ENCODE peak calls at places on chromosomes 11 and 22, in seven cellular contexts. T is cardiac fibroblast, V is mammary epithelial cell, E is retinal pigment epithelial cell, Q is psoas muscle, D is left ventricle myocardium inferior, U is esophagus squamous epithelium. L is an unnamed sample.

GRCh38 chr11:46865340-46865739 is 19.3 kb upstream of the CKAP5 start:
- DNase-seq in V (no peak), T (peak; percentile 76), D (no peak), E (peak; percentile 43), Q (no peak), U (no peak), L (no peak)

GRCh38 chr22:25331050-25331449 is 111.6 kb downstream of the CRYBB2 start:
- DNase-seq in D (no peak), V (no peak), E (no peak), U (no peak), Q (no peak), T (no peak), L (no peak)

GRCh38 chr11:72430743-72431570 is 3.4 kb downstream of the CLPB start:
- DNase-seq in E (no peak), V (peak; percentile 30), T (peak; percentile 70), D (peak; percentile 22), Q (no peak), U (no peak), L (peak; percentile 23)

GRCh38 chr11:10908215-10908990 is 50.5 kb upstream of the ZBED5 start:
- DNase-seq in E (peak; percentile 97), D (no peak), V (peak; percentile 80), T (peak; percentile 83), Q (no peak), U (no peak), L (peak; percentile 91)

GRCh38 chr11:119324124-119324665 is 7.3 kb upstream of the MCAM start:
- DNase-seq in T (no peak), V (no peak), U (no peak), Q (no peak), E (no peak), D (no peak), L (no peak)

GRCh38 chr11:121494355-121495099 is 41.8 kb upstream of the SORL1-AS1 start:
- DNase-seq in U (no peak), V (no peak), Q (no peak), D (no peak), E (no peak), T (no peak), L (no peak)

GRCh38 chr11:123202155-123202714 is 7.2 kb upstream of the CLMP start:
- DNase-seq in E (no peak), T (no peak), U (no peak), V (no peak), D (peak; percentile 36), Q (no peak), L (no peak)

GRCh38 chr11:118003021-118003423 is 16.8 kb downstream of the IL10RA start:
- DNase-seq in E (no peak), D (no peak), V (no peak), U (no peak), Q (no peak), T (no peak), L (no peak)

GRCh38 chr11:64186205-64187165 is 514 bp downstream of the STIP1 start:
- DNase-seq in Q (no peak), D (no peak), V (peak; percentile 17), U (no peak), E (no peak), T (peak; percentile 26), L (no peak)

GRCh38 chr11:80993561-80993960 is 1552.7 kb upstream of the TENM4 start:
- DNase-seq in U (no peak), Q (no peak), T (peak; percentile 31), D (no peak), V (no peak), E (no peak), L (no peak)

GRCh38 chr11:126627376-126627775 is 271.9 kb downstream of the ST3GAL4 start:
- DNase-seq in Q (no peak), E (no peak), D (no peak), U (no peak), V (no peak), T (no peak), L (no peak)

GRCh38 chr11:74390697-74391096 is 7.5 kb downstream of the PGM2L1 start:
- DNase-seq in D (no peak), T (no peak), U (no peak), V (no peak), E (no peak), Q (no peak), L (no peak)

GRCh38 chr22:25350551-25350971 is 131.1 kb downstream of the CRYBB2 start:
- DNase-seq in T (no peak), U (no peak), Q (no peak), V (no peak), E (no peak), D (no peak), L (no peak)

GRCh38 chr11:19819148-19819547 is 106.5 kb downstream of the NAV2 start:
- DNase-seq in D (no peak), T (no peak), Q (no peak), U (no peak), V (no peak), E (no peak), L (no peak)

GRCh38 chr22:39178206-39179111 is 26.0 kb upstream of the CBX7 start:
- DNase-seq in E (no peak), U (no peak), Q (no peak), T (peak; percentile 91), D (no peak), V (no peak), L (no peak)

GRCh38 chr11:28417601-28418323 is 309.6 kb downstream of the METTL15 start:
- DNase-seq in E (no peak), V (no peak), D (no peak), T (no peak), U (no peak), Q (no peak), L (no peak)

GRCh38 chr11:4991066-4991465 is 3.6 kb upstream of the OR51L1 start:
- DNase-seq in Q (no peak), T (peak; percentile 33), V (no peak), U (no peak), E (no peak), D (no peak), L (no peak)

DNA sequence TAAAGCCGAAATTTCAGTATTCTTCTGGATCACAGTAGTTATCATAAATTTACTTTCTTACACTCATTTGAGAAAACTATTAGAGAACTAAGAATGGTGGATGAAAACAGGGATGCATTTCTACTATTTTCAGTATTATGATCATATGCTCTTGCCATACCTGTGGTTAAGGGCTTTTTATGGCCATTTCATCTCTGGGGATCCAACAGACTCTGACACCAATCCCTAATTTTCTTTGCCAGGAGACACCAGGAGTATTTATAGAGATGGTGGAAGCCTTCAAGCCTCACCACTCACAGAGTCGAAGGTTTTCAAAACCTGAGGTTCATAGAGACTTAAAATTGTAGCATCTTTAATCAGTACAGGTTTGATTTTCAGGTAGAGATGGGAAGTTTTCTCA is at the start of gene OR51L1:
- DNase-seq in U (no peak), T (no peak), V (no peak), E (no peak), Q (no peak), D (no peak), L (no peak)
- H3K4me3 ChIP-seq in U (no peak within 1 kb of the TSS), T (no peak within 1 kb of the TSS), V (no peak within 1 kb of the TSS), E (no peak within 1 kb of the TSS), Q (no peak within 1 kb of the TSS), D (no peak within 1 kb of the TSS), L (no peak within 1 kb of the TSS)

GRCh38 chr11:14065692-14066091 is 103.2 kb downstream of the SPON1 start:
- DNase-seq in T (no peak), D (no peak), U (no peak), Q (no peak), E (no peak), V (no peak), L (no peak)
- TF ChIP-seq CTCF in T (no peak), D (no peak), U (no peak), Q (no peak), E (no peak), V (no peak), L (no peak)

GRCh38 chr22:50479686-50480085 is 1.7 kb upstream of the ADM2 start:
- DNase-seq in T (no peak), V (no peak), U (no peak), E (no peak), D (no peak), Q (no peak), L (no peak)

GRCh38 chr22:50481440-50482106 is at the start of gene ADM2:
- DNase-seq in V (no peak), T (no peak), E (no peak), Q (no peak), D (no peak), U (no peak), L (no peak)

GRCh38 chr22:50483106-50483505 is 1.8 kb downstream of the ADM2 start:
- DNase-seq in U (no peak), T (no peak), V (no peak), D (no peak), Q (no peak), E (no peak), L (no peak)

GRCh38 chr22:50482107-50483074 is 1.0 kb downstream of the ADM2 start:
- DNase-seq in U (no peak), T (no peak), D (no peak), E (no peak), V (no peak), Q (no peak), L (no peak)

DNA sequence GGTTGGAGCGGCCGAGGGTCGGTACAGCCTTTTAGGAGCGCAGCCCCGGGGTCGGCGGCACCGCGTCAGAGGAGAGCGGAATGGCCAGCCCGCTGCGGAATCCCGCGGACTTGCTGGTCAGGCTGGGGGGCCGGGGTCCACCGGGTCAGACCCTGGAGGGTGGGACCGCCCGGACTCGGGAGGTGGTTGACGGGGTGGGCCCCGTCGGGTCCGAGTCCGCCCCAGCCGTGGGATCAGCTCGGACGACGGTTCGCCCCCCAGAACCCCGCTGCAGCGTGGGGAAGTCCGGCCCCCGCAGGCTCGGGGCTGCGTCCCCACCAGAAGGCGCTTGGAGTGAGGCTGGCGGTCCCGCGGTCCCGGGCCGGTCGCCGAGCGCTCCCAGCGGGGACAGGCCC is 301 bp upstream of the ADM2 start:
- DNase-seq in D (no peak), U (no peak), Q (no peak), T (no peak), V (no peak), E (no peak), L (no peak)
- H3K4me3 ChIP-seq in D (peak overlapping the region; percentile 63), U (peak overlapping the region; percentile 43), Q (peak overlapping the region; percentile 56), T (no peak overlapping the region), V (peak overlapping the region; percentile 57), E (no peak overlapping the region), L (peak overlapping the region; percentile 34)

GRCh38 chr11:101428918-101429317 is 154.9 kb downstream of the TRPC6 start:
- DNase-seq in E (no peak), V (peak; percentile 30), U (no peak), D (no peak), Q (no peak), T (peak; percentile 56), L (peak; percentile 8)
- TF ChIP-seq CTCF in E (peak; percentile 55), V (peak; percentile 68), U (peak; percentile 31), D (peak; percentile 39), Q (no peak), T (peak; percentile 44), L (peak; percentile 55)

GRCh38 chr22:45709004-45709739 is 37.5 kb downstream of the ATXN10 start:
- DNase-seq in Q (no peak), D (no peak), U (no peak), V (peak; percentile 74), T (peak; percentile 82), E (peak; percentile 54), L (peak; percentile 53)

GRCh38 chr22:45709866-45710265 is 38.2 kb downstream of the ATXN10 start:
- DNase-seq in V (peak; percentile 45), T (peak; percentile 73), E (no peak), D (no peak), U (no peak), Q (no peak), L (no peak)

GRCh38 chr22:45710469-45710868 is 38.8 kb downstream of the ATXN10 start:
- DNase-seq in T (no peak), Q (no peak), D (no peak), V (no peak), E (no peak), U (no peak), L (no peak)

GRCh38 chr22:45708145-45708544 is 36.5 kb downstream of the ATXN10 start:
- DNase-seq in Q (no peak), E (no peak), U (no peak), V (no peak), T (no peak), D (no peak), L (no peak)

GRCh38 chr22:45707605-45708004 is 36.0 kb downstream of the ATXN10 start:
- DNase-seq in Q (no peak), U (no peak), D (no peak), T (no peak), V (no peak), E (no peak), L (no peak)
- H3K4me3 ChIP-seq in Q (no peak overlapping the region), U (no peak overlapping the region), D (no peak overlapping the region), T (no peak overlapping the region), V (no peak overlapping the region), E (no peak overlapping the region), L (no peak overlapping the region)